ENCODE peak calls at places on chromosome 13, in four cellular contexts. N, S, M and A are unnamed samples.

GRCh38 chr13:27338816-27339215 is 68.2 kb downstream of the RASL11A start:
- DNase-seq in N (no peak), S (no peak), M (no peak), A (no peak)

GRCh38 chr13:98990701-98991100 is 12.8 kb upstream of the DOCK9 start:
- DNase-seq in N (no peak), S (no peak), M (no peak), A (no peak)

GRCh38 chr13:27619711-27620376 is 485 bp downstream of the LNX2 start:
- DNase-seq in N (peak; percentile 33), S (no peak), M (no peak), A (peak; percentile 47)

GRCh38 chr13:101453784-101454201 is 1.3 kb downstream of the ITGBL1 start:
- DNase-seq in N (no peak), S (no peak), M (no peak), A (no peak)

GRCh38 chr13:99057310-99057975 is 79.6 kb upstream of the DOCK9 start:
- DNase-seq in N (peak; percentile 86), S (no peak), M (no peak), A (no peak)

GRCh38 chr13:48334534-48335127 is 31.1 kb downstream of the RB1 start:
- DNase-seq in N (peak; percentile 68), S (no peak), M (no peak), A (no peak)

GRCh38 chr13:112576768-112577167 is 11.2 kb downstream of the TUBGCP3 start:
- DNase-seq in N (no peak), S (no peak), M (no peak), A (no peak)

GRCh38 chr13:109427695-109428094 is 358.7 kb downstream of the IRS2 start:
- DNase-seq in N (no peak), S (no peak), M (no peak), A (no peak)

GRCh38 chr13:90683711-90684131 is 663.8 kb upstream of the MIR17HG start:
- DNase-seq in N (peak; percentile 46), S (no peak), M (no peak), A (no peak)

GRCh38 chr13:41675306-41675705 is 218.0 kb downstream of the RGCC start:
- DNase-seq in N (peak; percentile 78), S (no peak), M (no peak), A (no peak)

GRCh38 chr13:113759525-113760137 is 605 bp downstream of the TMEM255B start:
- DNase-seq in N (peak; percentile 26), S (no peak), M (no peak), A (peak; percentile 30)

GRCh38 chr13:41428155-41428554 is 29.2 kb upstream of the RGCC start:
- DNase-seq in N (no peak), S (no peak), M (no peak), A (no peak)

GRCh38 chr13:27465611-27466010 is 15.2 kb upstream of the MTIF3 start:
- DNase-seq in N (no peak), S (no peak), M (no peak), A (no peak)

GRCh38 chr13:112329376-112329775 is 46.8 kb upstream of the SPACA7 start:
- DNase-seq in N (no peak), S (no peak), M (no peak), A (no peak)

GRCh38 chr13:29496241-29496712 is 99.2 kb downstream of the SLC7A1 start:
- DNase-seq in N (no peak), S (peak; percentile 38), M (no peak), A (peak; percentile 63)

GRCh38 chr13:72763411-72763810 is 18.3 kb downstream of the DIS3 start:
- DNase-seq in N (peak; percentile 9), S (no peak), M (no peak), A (no peak)

GRCh38 chr13:114110091-114110829 is 22.2 kb downstream of the RASA3 start:
- DNase-seq in N (no peak), S (peak; percentile 60), M (no peak), A (peak; percentile 91)

GRCh38 chr13:106533940-106534843 is 1.3 kb downstream of the EFNB2 start:
- DNase-seq in N (peak; percentile 76), S (peak; percentile 41), M (peak; percentile 13), A (no peak)

GRCh38 chr13:100588350-100589177 is at the start of gene GGACT:
- DNase-seq in N (peak; percentile 62), S (peak; percentile 80), M (no peak), A (peak; percentile 52)

GRCh38 chr13:107117327-107118012 is 549.5 kb upstream of the ARGLU1 start:
- DNase-seq in N (no peak), S (no peak), M (no peak), A (no peak)

GRCh38 chr13:45132384-45133064 is 12.2 kb downstream of the GTF2F2 start:
- DNase-seq in N (no peak), S (no peak), M (no peak), A (no peak)

GRCh38 chr13:50650936-50651638 is 192.4 kb downstream of the DLEU7 start:
- DNase-seq in N (peak; percentile 47), S (no peak), M (peak; percentile 23), A (no peak)

GRCh38 chr13:72565893-72566292 is 161.5 kb downstream of the MZT1 start:
- DNase-seq in N (peak; percentile 42), S (no peak), M (no peak), A (no peak)

GRCh38 chr13:24606486-24607170 is 73.6 kb upstream of the ATP12A start:
- DNase-seq in N (no peak), S (no peak), M (no peak), A (peak; percentile 22)

GRCh38 chr13:99421758-99422555 is 79.3 kb upstream of the TM9SF2 start:
- DNase-seq in N (no peak), S (no peak), M (no peak), A (no peak)

GRCh38 chr13:113125506-113126264 is 3.1 kb downstream of the F10 start:
- DNase-seq in N (no peak), S (no peak), M (no peak), A (no peak)

GRCh38 chr13:40348096-40348679 is 318.3 kb downstream of the FOXO1 start:
- DNase-seq in N (no peak), S (no peak), M (no peak), A (no peak)

GRCh38 chr13:40164137-40164536 is 502.3 kb downstream of the FOXO1 start:
- DNase-seq in N (peak; percentile 68), S (no peak), M (no peak), A (no peak)

GRCh38 chr13:25281193-25281936 is 5.9 kb downstream of the MTMR6 start:
- DNase-seq in N (no peak), S (no peak), M (no peak), A (no peak)

GRCh38 chr13:65854431-65854830 is 1375.7 kb downstream of the PCDH9 start:
- DNase-seq in N (no peak), S (no peak), M (no peak), A (no peak)

GRCh38 chr13:109897988-109898623 is 111.7 kb upstream of the IRS2 start:
- DNase-seq in N (no peak), S (no peak), M (no peak), A (no peak)

GRCh38 chr13:95335667-95336066 is 34.4 kb upstream of the ABCC4 start:
- DNase-seq in N (no peak), S (no peak), M (no peak), A (no peak)

GRCh38 chr13:107867701-107868661 is 347.4 kb downstream of the LIG4 start:
- DNase-seq in N (peak; percentile 29), S (no peak), M (no peak), A (no peak)

DNA sequence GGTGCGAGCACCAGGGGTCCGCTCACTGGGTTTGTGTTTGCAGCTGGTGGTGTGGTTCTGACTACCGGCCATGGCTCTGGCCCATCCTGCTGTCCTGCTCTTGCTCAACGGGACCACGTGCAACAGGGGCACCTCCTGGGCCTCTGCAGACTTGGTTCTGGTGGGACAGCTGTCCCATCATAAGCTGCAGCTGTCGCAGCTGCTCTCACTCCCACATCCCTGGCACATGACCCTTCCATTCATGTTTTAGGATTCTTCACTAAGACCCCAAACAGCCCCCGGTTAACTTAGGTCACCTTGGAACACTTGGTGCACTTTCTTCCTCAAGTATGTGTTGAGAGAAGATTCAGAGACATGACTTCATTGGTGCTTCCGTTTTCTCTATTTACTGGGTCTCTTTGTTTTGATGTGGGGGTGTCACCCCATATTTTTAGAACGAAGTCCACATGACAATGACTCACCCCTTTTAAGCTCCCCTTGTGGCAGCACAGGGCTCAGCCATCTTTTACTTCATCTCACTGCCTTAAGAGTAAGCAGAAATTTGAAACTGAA is 68.4 kb upstream of the ARHGEF7 start:
- DNase-seq in N (peak; percentile 58), S (no peak), M (peak; percentile 26), A (no peak)
- TF ChIP-seq CTCF in N (peak; percentile 38), S (no peak), M (peak; percentile 60), A (peak; percentile 23)

GRCh38 chr13:47233734-47234133 is 336.9 kb upstream of the HTR2A start:
- DNase-seq in N (no peak), S (no peak), M (no peak), A (no peak)
- TF ChIP-seq CTCF in N (no peak), S (no peak), M (no peak), A (no peak)

DNA sequence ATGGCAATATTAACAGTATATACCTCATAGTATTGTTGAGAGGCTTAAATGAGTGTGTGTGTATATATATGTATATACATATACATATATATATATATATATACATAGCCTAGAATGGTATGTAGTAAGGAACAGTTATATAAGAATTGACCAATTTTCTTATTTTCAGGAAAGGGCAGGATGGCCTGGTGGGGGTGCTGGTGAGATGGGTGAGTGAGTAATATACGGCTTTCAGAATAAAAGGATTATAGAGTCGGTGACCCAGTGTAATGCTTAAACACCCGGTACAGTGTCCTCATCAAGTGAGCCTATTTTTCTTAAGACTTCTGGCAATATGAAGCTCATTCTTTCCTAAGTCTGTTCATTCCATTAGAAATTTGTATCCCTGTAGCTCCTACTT is 11.7 kb upstream of the FAM216B start:
- DNase-seq in N (peak; percentile 22), S (no peak), M (no peak), A (no peak)
- TF ChIP-seq CTCF in N (no peak), S (no peak), M (no peak), A (no peak)

GRCh38 chr13:59710416-59710815 is 453.3 kb downstream of the DIAPH3 start:
- DNase-seq in N (no peak), S (no peak), M (no peak), A (no peak)

GRCh38 chr13:59702269-59702668 is 461.5 kb downstream of the DIAPH3 start:
- DNase-seq in N (no peak), S (no peak), M (no peak), A (no peak)

GRCh38 chr13:59710995-59711701 is 452.6 kb downstream of the DIAPH3 start:
- DNase-seq in N (peak; percentile 10), S (no peak), M (no peak), A (no peak)

GRCh38 chr13:59701261-59701660 is 462.5 kb downstream of the DIAPH3 start:
- DNase-seq in N (no peak), S (no peak), M (no peak), A (no peak)

DNA sequence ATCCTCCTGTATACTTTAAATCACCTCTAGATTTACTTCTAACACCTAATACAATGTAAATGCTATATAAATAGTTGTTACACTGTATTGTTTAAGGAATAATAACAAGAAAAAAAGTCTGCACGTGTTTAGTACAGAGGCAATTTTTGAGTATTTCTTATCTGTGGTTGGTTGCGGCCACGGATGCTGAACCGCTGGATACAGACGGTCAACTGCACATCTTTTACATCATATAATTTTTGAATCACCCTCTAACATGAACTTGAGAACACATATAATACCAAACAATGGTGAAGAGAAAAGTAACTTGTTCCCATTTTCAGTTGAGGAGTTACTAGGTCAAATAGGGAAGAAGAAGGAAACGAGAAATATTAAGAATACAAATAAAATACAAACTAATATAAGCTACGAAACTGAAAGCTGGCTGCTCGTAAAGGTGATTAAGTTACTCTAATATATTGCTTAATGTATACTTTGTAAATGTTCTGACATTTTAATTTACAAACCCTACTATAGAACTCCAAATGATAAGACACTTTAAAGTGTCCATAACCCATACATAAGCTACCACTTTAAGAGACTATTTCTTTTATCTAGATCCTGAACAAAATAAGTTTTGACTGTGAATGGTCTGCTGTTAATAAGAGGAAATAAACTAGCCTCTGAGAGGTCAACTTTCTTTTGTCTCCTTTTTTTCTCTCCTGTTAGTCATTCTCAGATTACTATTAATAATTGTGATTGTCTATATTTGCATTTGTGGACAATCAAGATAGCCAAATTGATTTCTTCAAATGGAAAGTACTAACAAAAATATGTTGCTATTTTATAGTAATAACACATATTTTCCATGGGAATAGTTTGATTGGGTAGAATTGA is 457.4 kb downstream of the DIAPH3 start:
- DNase-seq in N (no peak), S (no peak), M (no peak), A (no peak)
- TF ChIP-seq CTCF in N (no peak), S (no peak), M (no peak), A (no peak)